ENCODE peak calls at places on chromosome 11, in nine cellular contexts. I is dorsolateral prefrontal cortex; N is fibroblast of lung; C is Peyer's patch; L is colonic mucosa; D is H1; T is heart right ventricle; O is psoas muscle; P is CD4-positive, alpha-beta T cell. E is an unnamed sample.

GRCh38 chr11:125874556-125875124 is 12.8 kb upstream of the HYLS1 start:
- DNase-seq in C (peak; percentile 82), T (peak; percentile 67), D (peak; percentile 76), L (peak; percentile 62), N (peak; percentile 49), O (no peak), P (no peak), I (peak; percentile 46), E (no peak)

GRCh38 chr11:70567680-70568503 is 169.6 kb downstream of the CTTN start:
- DNase-seq in I (no peak), L (peak; percentile 78), N (peak; percentile 36), T (peak; percentile 43), C (peak; percentile 69), O (peak; percentile 61), P (no peak), D (no peak), E (peak; percentile 30)

GRCh38 chr11:21465203-21465602 is 727.7 kb upstream of the ANO5 start:
- DNase-seq in I (no peak), T (no peak), C (no peak), N (no peak), D (no peak), L (no peak), O (no peak), P (no peak), E (no peak)

GRCh38 chr11:69442012-69442806 is 39.3 kb upstream of the LINC01488 start:
- DNase-seq in T (no peak), I (no peak), O (no peak), C (no peak), N (peak; percentile 27), P (no peak), L (no peak), D (no peak), E (no peak)

GRCh38 chr11:66653123-66653522 is 14.6 kb downstream of the RBM4 start:
- DNase-seq in D (no peak), P (no peak), T (no peak), C (no peak), L (no peak), I (no peak), N (peak; percentile 57), O (no peak), E (no peak)

GRCh38 chr11:120662071-120662611 is 150.6 kb downstream of the GRIK4 start:
- DNase-seq in C (no peak), N (no peak), P (no peak), D (no peak), I (no peak), L (no peak), T (no peak), O (no peak), E (no peak)

GRCh38 chr11:117657801-117658200 is 139.2 kb downstream of the DSCAML1 start:
- DNase-seq in O (no peak), N (no peak), C (no peak), L (no peak), D (no peak), P (no peak), T (no peak), I (peak; percentile 71), E (no peak)

GRCh38 chr11:3115321-3115720 is 49.8 kb downstream of the OSBPL5 start:
- DNase-seq in O (no peak), D (no peak), L (no peak), C (no peak), I (no peak), T (no peak), P (no peak), N (no peak), E (no peak)

GRCh38 chr11:87661270-87661669 is 514.0 kb downstream of the RAB38 start:
- DNase-seq in P (no peak), N (no peak), T (no peak), I (no peak), L (no peak), C (no peak), O (no peak), D (no peak), E (no peak)

DNA sequence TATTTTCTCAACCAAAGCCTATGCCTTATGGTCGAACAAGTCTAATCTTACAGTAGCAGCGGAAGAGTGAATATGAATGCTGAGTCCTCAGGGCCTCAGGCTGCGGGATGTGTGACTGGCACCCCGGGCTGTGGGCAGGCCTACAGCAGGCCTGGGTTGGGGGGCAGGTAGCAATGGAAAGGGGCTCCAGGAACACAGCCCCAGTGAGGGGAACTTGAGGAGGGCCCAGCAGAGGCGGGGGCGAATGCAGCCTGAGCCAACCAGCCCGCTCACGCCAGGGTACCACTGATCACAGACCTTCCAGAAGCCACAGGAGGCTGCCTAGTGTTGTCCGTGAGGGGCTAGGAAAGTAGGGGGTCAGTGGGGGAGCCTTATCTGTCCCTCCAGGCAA is 11.3 kb upstream of the CD5 start:
- DNase-seq in N (no peak), T (no peak), L (no peak), O (no peak), I (no peak), P (no peak), C (no peak), D (no peak), E (no peak)
- TF ChIP-seq CTCF in N (no peak), T (no peak), L (no peak), O (no peak), I (no peak), P (no peak), C (no peak), D (no peak), E (no peak)

DNA sequence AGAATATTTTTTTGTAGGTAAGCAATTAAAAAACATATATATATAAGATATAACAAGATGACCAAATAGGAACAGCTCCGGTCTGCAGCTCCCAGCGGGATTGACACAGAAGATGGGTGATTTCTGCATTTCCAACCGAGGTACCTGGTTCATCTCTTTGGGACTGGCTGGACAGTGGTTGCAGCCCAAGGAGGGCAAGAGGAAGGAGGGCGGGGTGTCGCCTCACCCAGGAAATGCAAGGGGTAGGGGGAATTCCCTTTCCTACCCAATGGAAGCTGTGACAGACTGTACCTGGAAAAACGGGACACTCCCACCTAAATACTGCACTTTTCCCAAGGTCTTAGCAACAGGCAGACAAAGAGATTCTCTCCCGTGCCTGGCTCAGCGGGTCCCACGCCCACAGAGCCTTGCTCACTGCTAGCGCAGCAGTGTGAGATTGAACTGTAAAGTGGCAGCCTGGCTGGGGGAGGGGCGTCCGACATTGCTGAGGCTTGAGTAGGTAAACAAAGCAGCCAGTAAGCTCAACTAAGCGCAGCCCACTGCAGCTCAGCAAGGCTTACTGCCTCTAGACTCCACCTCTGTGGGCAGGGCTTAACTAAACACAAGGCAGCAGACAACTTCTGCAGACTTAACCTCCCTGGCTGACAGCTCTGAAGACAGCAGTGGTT is 163.8 kb downstream of the CWF19L2 start:
- DNase-seq in O (no peak), C (no peak), L (no peak), P (no peak), D (no peak), N (peak; percentile 37), T (no peak), I (no peak), E (no peak)
- H3K27ac ChIP-seq in O (no peak overlapping the region), C (no peak overlapping the region), L (no peak overlapping the region), P (no peak overlapping the region), D (no peak overlapping the region), N (no peak overlapping the region), T (no peak overlapping the region), I (no peak overlapping the region), E (no peak overlapping the region)

GRCh38 chr11:46826310-46827044 is 19.6 kb downstream of the CKAP5 start:
- DNase-seq in P (peak; percentile 47), D (peak; percentile 86), N (peak; percentile 74), O (peak; percentile 91), C (peak; percentile 91), T (peak; percentile 84), L (peak; percentile 83), I (peak; percentile 86), E (peak; percentile 77)
- TF ChIP-seq CTCF in P (no peak), D (no peak), N (no peak), O (no peak), C (no peak), T (no peak), L (no peak), I (peak; percentile 44), E (no peak)

GRCh38 chr11:131354251-131354701 is 16.1 kb upstream of the NTM start:
- DNase-seq in D (no peak), C (no peak), T (no peak), L (no peak), I (no peak), P (no peak), N (peak; percentile 36), O (no peak), E (no peak)
- H3K27ac ChIP-seq in D (no peak overlapping the region), C (no peak overlapping the region), T (no peak overlapping the region), L (no peak overlapping the region), I (peak overlapping the region; percentile 79), P (no peak overlapping the region), N (no peak overlapping the region), O (no peak overlapping the region), E (no peak overlapping the region)

GRCh38 chr11:24386551-24387404 is 110.1 kb upstream of the LUZP2 start:
- DNase-seq in N (peak; percentile 41), O (no peak), L (no peak), I (no peak), P (no peak), T (no peak), D (no peak), C (no peak), E (no peak)
- TF ChIP-seq CTCF in N (peak; percentile 64), O (no peak), L (peak; percentile 30), I (peak; percentile 29), P (no peak), T (peak; percentile 45), D (no peak), C (no peak), E (peak; percentile 59)